ENCODE peak calls at places on chromosome 19, in four cellular contexts. N is H1, I is ovary, L is right lobe of liver. M is an unnamed sample.

GRCh38 chr19:38513762-38514167 is 80.3 kb downstream of the RYR1 start:
- DNase-seq in N (no peak), I (no peak), L (no peak), M (no peak)

GRCh38 chr19:934865-935422 is 9.1 kb downstream of the ARID3A start:
- DNase-seq in N (no peak), I (peak), L (peak), M (peak)

GRCh38 chr19:51948979-51949378 is 21.7 kb downstream of the ZNF613 start:
- DNase-seq in N (no peak), I (peak), L (no peak), M (no peak)

GRCh38 chr19:10876459-10877240 is 5.3 kb downstream of the CARM1 start:
- DNase-seq in N (no peak), I (no peak), L (no peak), M (no peak)

GRCh38 chr19:29837448-29837961 is 25.7 kb downstream of the CCNE1 start:
- DNase-seq in N (no peak), I (no peak), L (peak), M (no peak)

GRCh38 chr19:728011-728410 is 19.3 kb downstream of the PALM start:
- DNase-seq in N (no peak), I (peak), L (peak), M (no peak)

GRCh38 chr19:1953441-1954094 is 12.6 kb downstream of the CSNK1G2 start:
- DNase-seq in N (no peak), I (no peak), L (no peak), M (no peak)

GRCh38 chr19:51094696-51095279 is 12.1 kb upstream of the KLK14 start:
- DNase-seq in N (no peak), I (peak), L (peak), M (peak)

GRCh38 chr19:16115309-16116039 is 3.8 kb downstream of the RAB8A start:
- DNase-seq in N (no peak), I (no peak), L (no peak), M (no peak)

GRCh38 chr19:1452802-1453524 is 3.0 kb downstream of the APC2 start:
- DNase-seq in N (no peak), I (no peak), L (peak), M (no peak)

GRCh38 chr19:48400018-48400742 is 6.7 kb downstream of the GRIN2D start:
- DNase-seq in N (peak), I (no peak), L (no peak), M (no peak)

GRCh38 chr19:17888260-17888659 is 16.5 kb downstream of the SLC5A5 start:
- DNase-seq in N (no peak), I (no peak), L (no peak), M (no peak)

GRCh38 chr19:42113641-42114348 is 18.5 kb downstream of the POU2F2 start:
- DNase-seq in N (peak), I (no peak), L (no peak), M (no peak)

GRCh38 chr19:30877591-30878230 is 471.5 kb downstream of the TSHZ3 start:
- DNase-seq in N (no peak), I (no peak), L (no peak), M (no peak)

GRCh38 chr19:55690769-55691545 is 15.9 kb downstream of the EPN1 start:
- DNase-seq in N (no peak), I (peak), L (no peak), M (no peak)

GRCh38 chr19:46927106-46927505 is 66.3 kb downstream of the ARHGAP35 start:
- DNase-seq in N (no peak), I (no peak), L (no peak), M (no peak)

GRCh38 chr19:11848594-11849263 is at the start of gene ZNF439:
- DNase-seq in N (peak), I (peak), L (peak), M (peak)

GRCh38 chr19:2887391-2887914 is 13.3 kb upstream of the ZNF57 start:
- DNase-seq in N (no peak), I (no peak), L (no peak), M (no peak)

GRCh38 chr19:8324186-8325050 is 3.1 kb downstream of the RPS28 start:
- DNase-seq in N (no peak), I (no peak), L (no peak), M (no peak)

GRCh38 chr19:34171539-34171876 is 796 bp upstream of the LSM14A start:
- DNase-seq in N (no peak), I (no peak), L (no peak), M (no peak)

GRCh38 chr19:41816761-41817160 is 20.4 kb downstream of the CEACAM3 start:
- DNase-seq in N (no peak), I (no peak), L (no peak), M (no peak)

GRCh38 chr19:8988204-8988603 is 22.0 kb downstream of the MUC16 start:
- DNase-seq in N (no peak), I (no peak), L (no peak), M (peak)

GRCh38 chr19:56839665-56840451 is 668 bp downstream of the PEG3 start:
- DNase-seq in N (no peak), I (peak), L (peak), M (peak)

GRCh38 chr19:53101518-53101917 is 1.7 kb downstream of the ZNF160 start:
- DNase-seq in N (no peak), I (no peak), L (no peak), M (no peak)

GRCh38 chr19:11180346-11180745 is 17.0 kb downstream of the KANK2 start:
- DNase-seq in N (no peak), I (no peak), L (no peak), M (no peak)

GRCh38 chr19:47231215-47232054 is 436 bp upstream of the BBC3 start:
- DNase-seq in N (no peak), I (peak), L (peak), M (peak)

GRCh38 chr19:23403024-23403423 is 7.8 kb upstream of the ZNF91 start:
- DNase-seq in N (no peak), I (no peak), L (no peak), M (no peak)

GRCh38 chr19:54320271-54320670 is 7.3 kb upstream of the LILRA5 start:
- DNase-seq in N (no peak), I (no peak), L (no peak), M (no peak)
- TF ChIP-seq POLR2A in N (no peak), I (no peak), L (no peak), M (no peak)

GRCh38 chr19:45911291-45911690 is 3.3 kb downstream of the NANOS2 start:
- DNase-seq in N (no peak), I (no peak), L (no peak), M (no peak)
- TF ChIP-seq POLR2A in N (no peak), I (no peak), L (no peak), M (no peak)

GRCh38 chr19:6837525-6837924 is 49.9 kb upstream of the ADGRE1 start:
- DNase-seq in N (no peak), I (no peak), L (no peak), M (no peak)

GRCh38 chr19:6832412-6832811 is 55.0 kb upstream of the ADGRE1 start:
- DNase-seq in N (no peak), I (no peak), L (no peak), M (no peak)

GRCh38 chr19:6835501-6835900 is 51.9 kb upstream of the ADGRE1 start:
- DNase-seq in N (no peak), I (no peak), L (no peak), M (no peak)

GRCh38 chr19:6834433-6834832 is 52.9 kb upstream of the ADGRE1 start:
- DNase-seq in N (no peak), I (no peak), L (no peak), M (no peak)

GRCh38 chr19:6833166-6833790 is 54.1 kb upstream of the ADGRE1 start:
- DNase-seq in N (no peak), I (no peak), L (no peak), M (no peak)
- TF ChIP-seq POLR2A in N (no peak), I (no peak), L (no peak), M (no peak)

DNA sequence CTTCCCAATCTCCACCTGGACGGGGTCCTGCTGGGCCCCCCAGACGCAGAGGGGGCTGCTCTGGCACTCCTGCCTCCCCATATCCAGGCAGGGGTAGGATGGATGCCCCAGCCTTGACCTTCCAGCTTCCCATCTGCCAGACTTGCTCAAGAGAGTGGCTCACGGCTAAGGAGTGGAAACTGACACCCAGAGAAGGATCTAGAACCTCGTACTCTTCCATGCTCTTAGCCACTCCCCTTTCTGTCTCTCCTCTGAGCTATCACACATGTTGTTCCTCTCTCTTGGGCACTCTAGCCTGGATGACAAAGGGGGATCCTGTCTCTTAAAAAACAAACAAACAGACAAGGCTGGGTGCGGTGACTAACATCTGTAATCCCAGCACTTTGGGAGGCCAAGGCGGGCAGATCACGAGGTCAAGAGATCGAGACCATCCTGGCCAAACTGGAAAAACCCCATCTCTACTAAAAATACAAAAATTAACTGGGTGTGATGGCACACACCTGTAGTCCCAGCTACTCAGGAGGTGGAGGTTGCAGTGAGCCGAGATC is 12.2 kb upstream of the FUT5 start:
- DNase-seq in N (no peak), I (no peak), L (no peak), M (no peak)
- TF ChIP-seq POLR2A in N (no peak), I (no peak), L (no peak), M (no peak)

DNA sequence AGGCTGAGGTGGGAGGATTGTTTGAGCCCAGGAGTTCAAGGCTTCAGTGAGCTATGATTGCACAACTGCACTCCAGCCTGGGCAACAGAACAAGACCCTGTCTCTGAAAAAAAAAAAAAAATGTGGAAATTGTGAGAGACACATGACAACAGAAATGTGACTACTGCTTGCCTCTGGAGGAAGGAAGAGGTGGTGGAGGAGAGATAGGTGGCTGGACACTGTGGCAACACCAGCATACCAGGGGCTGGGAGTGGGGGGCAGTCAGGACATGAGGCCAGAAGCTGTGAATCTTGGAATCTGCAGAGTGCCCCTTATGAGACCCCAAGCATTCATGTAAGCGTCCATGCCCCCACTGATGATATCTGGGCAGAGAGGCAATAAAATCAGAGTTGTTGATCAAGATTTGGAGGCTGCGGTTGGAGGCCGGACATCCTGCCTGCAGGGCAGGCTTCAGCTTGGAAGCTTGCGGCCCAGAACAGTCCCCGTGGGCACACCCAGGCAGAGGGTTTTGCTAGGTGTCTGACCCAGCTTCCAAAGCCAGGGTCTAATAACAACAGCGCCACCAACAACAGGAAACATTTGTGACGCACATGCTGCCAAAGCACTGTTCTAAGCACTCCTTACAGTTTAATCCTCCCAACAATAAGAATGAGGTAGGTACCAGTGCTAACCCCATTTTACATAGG is 16.9 kb downstream of the FAM187B start:
- DNase-seq in N (no peak), I (no peak), L (peak), M (no peak)
- TF ChIP-seq POLR2A in N (no peak), I (no peak), L (peak), M (no peak)

DNA sequence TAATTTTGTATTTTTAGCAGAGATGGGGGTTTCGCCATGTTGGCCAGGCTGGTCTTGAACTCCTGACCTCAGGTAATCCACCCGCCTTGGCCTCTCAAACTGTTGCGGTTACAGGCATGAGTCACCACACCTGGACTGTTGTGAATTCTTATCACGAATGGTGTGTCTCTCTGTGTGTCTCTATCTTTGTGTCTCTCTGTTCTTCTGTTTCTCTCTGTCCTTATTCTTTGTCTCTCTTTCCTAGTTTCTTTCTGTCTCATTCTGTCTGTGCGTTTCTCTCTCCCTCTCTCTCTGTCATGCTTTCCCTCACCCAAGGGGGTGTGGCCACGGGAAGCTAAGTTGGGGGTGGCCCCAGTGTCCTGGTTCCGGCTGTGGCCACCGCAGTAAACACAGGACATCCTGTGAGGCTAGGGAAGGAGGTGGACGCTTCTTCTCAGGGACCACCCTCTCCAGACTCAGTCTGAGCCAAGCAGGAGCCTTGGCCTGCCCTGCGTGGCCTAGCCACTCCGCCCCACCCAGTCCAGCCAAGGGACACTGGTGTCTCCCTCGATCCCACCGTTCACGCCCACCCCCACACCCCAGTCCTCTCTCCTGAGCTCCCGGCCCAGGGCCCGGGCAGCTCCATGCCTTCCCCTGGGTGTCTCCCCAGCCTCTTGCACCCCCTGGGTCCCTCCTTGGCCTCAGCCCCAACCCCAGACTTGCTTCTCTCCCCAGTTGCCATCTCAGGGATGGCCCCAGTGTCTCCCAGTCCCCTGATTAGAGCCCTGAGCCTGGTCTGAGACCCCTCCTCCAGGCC is 3.9 kb upstream of the PRX start:
- DNase-seq in N (no peak), I (no peak), L (peak), M (no peak)
- TF ChIP-seq POLR2A in N (no peak), I (no peak), L (peak), M (no peak)

M was measured in erythroblast.